ENCODE peak calls at places on chromosomes 2 and 18, in nine cellular contexts. A, P, Z, X, T, V, G, I and E are unnamed samples.
A peak's percentile ranks its signal among the peaks of the same experiment; 100 is the strongest.

GRCh38 chr2:17781482-17781881 is 27.5 kb downstream of the GEN1 start:
- DNase-seq in A (no peak), P (no peak), Z (no peak), X (no peak), T (no peak), V (no peak), G (no peak), I (no peak), E (no peak)

GRCh38 chr2:79578952-79579351 is 66.1 kb downstream of the CTNNA2 start:
- DNase-seq in A (no peak), P (no peak), Z (no peak), X (no peak), T (no peak), V (no peak), G (no peak), I (no peak), E (no peak)

GRCh38 chr2:71935291-71935848 is 212.3 kb downstream of the CYP26B1 start:
- DNase-seq in A (no peak), P (peak; percentile 49), Z (no peak), X (peak; percentile 1), T (peak; percentile 32), V (no peak), G (no peak), I (peak; percentile 71), E (no peak)

GRCh38 chr2:177585234-177585863 is 192.8 kb downstream of the AGPS start:
- DNase-seq in A (no peak), P (no peak), Z (no peak), X (no peak), T (no peak), V (no peak), G (no peak), I (peak; percentile 37), E (peak; percentile 33)

GRCh38 chr18:25225152-25225551 is 126.8 kb downstream of the ZNF521 start:
- DNase-seq in A (no peak), P (no peak), Z (no peak), X (no peak), T (no peak), V (no peak), G (no peak), I (no peak), E (no peak)

GRCh38 chr2:179518891-179519290 is 254.3 kb upstream of the SESTD1 start:
- DNase-seq in A (no peak), P (no peak), Z (no peak), X (no peak), T (no peak), V (no peak), G (no peak), I (no peak), E (no peak)

GRCh38 chr2:109130726-109130995 is 1.7 kb downstream of the SH3RF3 start:
- DNase-seq in A (no peak), P (no peak), Z (no peak), X (no peak), T (no peak), V (no peak), G (no peak), I (no peak), E (no peak)

GRCh38 chr2:22043784-22044183 is 920.0 kb downstream of the TDRD15 start:
- DNase-seq in A (no peak), P (no peak), Z (no peak), X (no peak), T (no peak), V (no peak), G (no peak), I (no peak), E (no peak)

GRCh38 chr2:72103161-72103560 is 44.5 kb downstream of the CYP26B1 start:
- DNase-seq in A (no peak), P (no peak), Z (no peak), X (no peak), T (no peak), V (no peak), G (no peak), I (no peak), E (no peak)

GRCh38 chr2:29449499-29449898 is 334.3 kb downstream of the CLIP4 start:
- DNase-seq in A (no peak), P (no peak), Z (no peak), X (no peak), T (no peak), V (no peak), G (no peak), I (no peak), E (no peak)

GRCh38 chr2:168244318-168244717 is 3.1 kb downstream of the STK39 start:
- DNase-seq in A (peak; percentile 58), P (no peak), Z (peak; percentile 6), X (peak; percentile 35), T (peak; percentile 54), V (no peak), G (no peak), I (peak; percentile 21), E (peak; percentile 40)

GRCh38 chr2:234422895-234423505 is 73.9 kb downstream of the ARL4C start:
- DNase-seq in A (peak; percentile 74), P (no peak), Z (no peak), X (no peak), T (peak; percentile 33), V (no peak), G (peak; percentile 56), I (no peak), E (no peak)

GRCh38 chr2:24704682-24705081 is 88.5 kb downstream of the PTRHD1 start:
- DNase-seq in A (no peak), P (no peak), Z (no peak), X (no peak), T (no peak), V (no peak), G (no peak), I (no peak), E (no peak)

GRCh38 chr2:47269316-47270232 is 114.5 kb upstream of the STPG4 start:
- DNase-seq in A (no peak), P (peak; percentile 96), Z (no peak), X (no peak), T (peak; percentile 69), V (peak; percentile 64), G (no peak), I (peak; percentile 22), E (no peak)

GRCh38 chr2:65232636-65233035 is 5.0 kb downstream of the ACTR2 start:
- DNase-seq in A (no peak), P (peak; percentile 62), Z (no peak), X (no peak), T (no peak), V (no peak), G (no peak), I (no peak), E (no peak)

GRCh38 chr18:45166341-45167108 is 448.8 kb upstream of the SLC14A2 start:
- DNase-seq in A (no peak), P (peak; percentile 93), Z (no peak), X (no peak), T (peak; percentile 46), V (no peak), G (no peak), I (no peak), E (no peak)

GRCh38 chr2:183125659-183126341 is 1.6 kb downstream of the NUP35 start:
- DNase-seq in A (no peak), P (no peak), Z (no peak), X (no peak), T (no peak), V (peak; percentile 49), G (no peak), I (no peak), E (no peak)

GRCh38 chr18:8701546-8702118 is 3.7 kb upstream of the MTCL1 start:
- DNase-seq in A (no peak), P (peak; percentile 91), Z (no peak), X (no peak), T (no peak), V (no peak), G (no peak), I (no peak), E (no peak)

GRCh38 chr18:22470141-22470510 is 52.4 kb upstream of the CTAGE1 start:
- DNase-seq in A (no peak), P (peak; percentile 76), Z (no peak), X (no peak), T (no peak), V (no peak), G (no peak), I (no peak), E (no peak)

GRCh38 chr2:186950694-186951093 is 101.7 kb upstream of the ZSWIM2 start:
- DNase-seq in A (no peak), P (no peak), Z (no peak), X (no peak), T (no peak), V (no peak), G (no peak), I (no peak), E (no peak)

GRCh38 chr2:95551055-95551568 is 40.7 kb upstream of the TRIM43 start:
- DNase-seq in A (no peak), P (no peak), Z (no peak), X (no peak), T (no peak), V (no peak), G (no peak), I (no peak), E (no peak)

GRCh38 chr18:24321071-24321470 is 76.6 kb downstream of the OSBPL1A start:
- DNase-seq in A (no peak), P (no peak), Z (no peak), X (no peak), T (no peak), V (no peak), G (no peak), I (no peak), E (no peak)

GRCh38 chr18:21073180-21073579 is 38.4 kb downstream of the ROCK1 start:
- DNase-seq in A (no peak), P (no peak), Z (no peak), X (no peak), T (no peak), V (no peak), G (no peak), I (no peak), E (no peak)

GRCh38 chr2:258933-259332 is 4.9 kb downstream of the SH3YL1 start:
- DNase-seq in A (no peak), P (no peak), Z (no peak), X (no peak), T (no peak), V (no peak), G (no peak), I (no peak), E (peak; percentile 36)

GRCh38 chr2:33911327-33911726 is 312.2 kb upstream of the FAM98A start:
- DNase-seq in A (no peak), P (no peak), Z (no peak), X (no peak), T (no peak), V (no peak), G (no peak), I (no peak), E (no peak)

GRCh38 chr2:122515731-122516130 is 760.3 kb downstream of the TSN start:
- DNase-seq in A (no peak), P (no peak), Z (no peak), X (no peak), T (no peak), V (peak; percentile 44), G (no peak), I (no peak), E (no peak)

GRCh38 chr18:46452820-46453219 is 204.2 kb downstream of the LOXHD1 start:
- DNase-seq in A (no peak), P (no peak), Z (no peak), X (peak; percentile 47), T (no peak), V (no peak), G (no peak), I (no peak), E (no peak)

GRCh38 chr2:133711226-133711625 is 143.0 kb upstream of the NCKAP5 start:
- DNase-seq in A (no peak), P (no peak), Z (peak; percentile 14), X (no peak), T (no peak), V (no peak), G (no peak), I (no peak), E (no peak)

GRCh38 chr2:102669401-102669800 is 50.0 kb downstream of the SLC9A2 start:
- DNase-seq in A (no peak), P (no peak), Z (no peak), X (no peak), T (no peak), V (no peak), G (no peak), I (no peak), E (no peak)

GRCh38 chr2:231522418-231523180 is 7.6 kb downstream of the NMUR1 start:
- DNase-seq in A (no peak), P (peak; percentile 71), Z (no peak), X (no peak), T (no peak), V (no peak), G (no peak), I (no peak), E (no peak)

GRCh38 chr2:182066439-182067061 is 80.9 kb downstream of the PPP1R1C start:
- DNase-seq in A (no peak), P (peak; percentile 94), Z (no peak), X (no peak), T (no peak), V (no peak), G (no peak), I (no peak), E (no peak)